ENCODE peak calls at places on chromosomes 12 and 14, in four cellular contexts. Y is HepG2, J is K562, O is GM12878. M is an unnamed sample.

GRCh38 chr14:44961151-44961729 is 507 bp downstream of the KLHL28 start:
- DNase-seq in O (no peak), J (peak; percentile 43), Y (no peak), M (peak; percentile 52)

GRCh38 chr12:64098709-64099354 is 123.3 kb downstream of the KICS2 start:
- DNase-seq in J (no peak), O (no peak), Y (no peak), M (no peak)

GRCh38 chr12:87687362-87687761 is 341.8 kb downstream of the C12orf50 start:
- DNase-seq in Y (no peak), J (no peak), O (no peak), M (no peak)

GRCh38 chr14:91284146-91284790 is 39.8 kb upstream of the GPR68 start:
- DNase-seq in Y (no peak), J (no peak), O (no peak), M (peak; percentile 52)

GRCh38 chr14:76930549-76930948 is 98.0 kb downstream of the IRF2BPL start:
- DNase-seq in J (no peak), Y (no peak), O (no peak), M (no peak)

GRCh38 chr12:6627598-6627997 is 8.2 kb downstream of the LPAR5 start:
- DNase-seq in J (peak; percentile 33), O (no peak), Y (no peak), M (peak; percentile 50)

GRCh38 chr12:54352022-54352531 is 12.2 kb downstream of the GPR84 start:
- DNase-seq in O (no peak), Y (no peak), J (peak; percentile 40), M (no peak)

GRCh38 chr14:35287481-35288013 is 4.6 kb upstream of the PSMA6 start:
- DNase-seq in J (no peak), O (peak; percentile 55), Y (no peak), M (no peak)

GRCh38 chr12:22355011-22355580 is 20.6 kb upstream of the ST8SIA1 start:
- DNase-seq in O (no peak), Y (no peak), J (no peak), M (no peak)

GRCh38 chr14:20508367-20508766 is 3.0 kb downstream of the RNASE10 start:
- DNase-seq in Y (no peak), J (no peak), O (no peak), M (no peak)

GRCh38 chr12:107622005-107622404 is 63.6 kb upstream of the PWP1 start:
- DNase-seq in O (no peak), Y (peak; percentile 9), J (peak; percentile 71), M (peak; percentile 51)

GRCh38 chr14:89214221-89214965 is 202.6 kb downstream of the FOXN3 start:
- DNase-seq in Y (peak; percentile 86), O (no peak), J (no peak), M (no peak)

GRCh38 chr14:97456958-97457357 is 659.8 kb downstream of the VRK1 start:
- DNase-seq in O (no peak), J (no peak), Y (no peak), M (no peak)

GRCh38 chr12:60197589-60197988 is 601.8 kb downstream of the SLC16A7 start:
- DNase-seq in Y (no peak), J (no peak), O (no peak), M (no peak)
- TF ChIP-seq SP1 in Y (no peak), J (no peak), O (no peak), M (no peak)

DNA sequence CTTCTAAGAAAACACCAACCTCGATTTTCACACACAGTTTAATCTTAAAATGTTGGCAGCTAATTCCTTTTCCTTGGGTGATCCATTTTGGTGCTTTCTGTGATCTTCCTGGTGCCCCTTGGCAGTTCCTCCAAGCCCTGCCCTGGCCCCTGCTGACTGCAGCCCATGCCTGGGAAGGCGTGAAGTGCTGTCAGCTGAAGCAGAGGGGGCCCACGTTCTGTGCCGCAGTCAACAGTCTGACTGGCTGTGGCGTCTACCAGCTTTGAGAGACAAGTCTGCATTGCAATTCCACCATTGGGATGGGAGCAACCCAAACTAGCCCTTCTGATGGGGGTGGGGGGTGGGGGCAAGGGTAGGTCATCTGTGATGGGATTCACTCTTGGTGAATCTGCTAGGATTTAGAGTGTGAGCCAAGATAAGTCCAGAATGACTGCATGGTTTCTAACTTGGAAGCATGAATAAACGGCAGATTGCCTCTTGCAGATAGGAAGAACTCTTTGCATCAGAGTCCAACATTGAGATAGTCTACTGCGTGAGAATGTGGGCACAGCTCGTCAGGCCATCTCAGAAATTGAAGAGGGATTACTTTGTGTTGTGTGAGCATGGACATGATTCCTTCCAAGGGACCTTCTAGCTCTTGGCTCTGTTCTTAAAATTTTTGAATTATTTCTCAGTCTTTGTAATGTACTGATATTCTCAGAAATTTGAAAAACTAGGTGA is 42.9 kb downstream of the ZNF664 start:
- DNase-seq in O (no peak), Y (no peak), J (no peak), M (no peak)
- TF ChIP-seq FOXK2 in O (no peak), Y (no peak), J (no peak), M (no peak)

GRCh38 chr12:132986001-132986884 is at the start of gene ZNF26:
- DNase-seq in Y (peak; percentile 90), O (peak; percentile 72), J (peak; percentile 87), M (peak; percentile 95)

DNA sequence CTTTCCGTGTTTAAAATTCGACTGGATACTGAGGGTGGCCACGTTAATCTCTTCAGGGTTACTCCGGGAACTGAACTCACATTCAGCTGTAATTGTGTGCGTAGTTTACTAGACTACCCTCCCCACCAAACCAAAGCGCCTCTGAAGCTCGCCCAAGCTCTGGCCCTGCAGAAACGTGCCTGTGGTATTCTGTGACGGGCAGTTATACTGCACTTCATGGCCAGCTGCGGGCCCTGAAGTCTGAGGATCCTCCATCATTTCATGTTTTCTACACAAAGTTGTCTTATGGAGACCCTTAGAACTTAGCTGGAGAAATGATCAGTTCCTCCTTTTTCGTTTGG is 688 bp downstream of the ZNF26 start:
- DNase-seq in J (no peak), O (no peak), Y (peak; percentile 3), M (peak; percentile 11)
- TF ChIP-seq SP1 in J (no peak), O (no peak), Y (no peak), M (no peak)

GRCh38 chr12:57631566-57632368 is 1.2 kb downstream of the B4GALNT1 start:
- DNase-seq in Y (no peak), J (no peak), O (no peak), M (no peak)
- TF ChIP-seq FOXK2 in Y (no peak), J (no peak), O (no peak), M (no peak)

GRCh38 chr12:4817813-4818212 is 91.9 kb upstream of the KCNA1 start:
- DNase-seq in Y (no peak), J (no peak), O (no peak), M (no peak)
- TF ChIP-seq SP1 in Y (no peak), J (no peak), O (no peak), M (no peak)

GRCh38 chr12:121116318-121117225 is 16.1 kb upstream of the P2RX7 start:
- DNase-seq in Y (peak; percentile 78), O (no peak), J (no peak), M (no peak)

GRCh38 chr12:121115530-121115929 is 17.1 kb upstream of the P2RX7 start:
- DNase-seq in Y (no peak), J (no peak), O (no peak), M (no peak)

GRCh38 chr12:121114806-121115205 is 17.9 kb upstream of the P2RX7 start:
- DNase-seq in O (no peak), J (no peak), Y (no peak), M (no peak)

GRCh38 chr12:121113057-121113456 is 19.6 kb upstream of the P2RX7 start:
- DNase-seq in Y (no peak), J (no peak), O (no peak), M (no peak)

GRCh38 chr12:121114019-121114639 is 18.5 kb upstream of the P2RX7 start:
- DNase-seq in Y (no peak), J (no peak), O (no peak), M (no peak)
- TF ChIP-seq FOXK2 in Y (no peak), J (no peak), O (no peak), M (no peak)

GRCh38 chr12:98352218-98352811 is 163.1 kb upstream of the TMPO start:
- DNase-seq in J (no peak), O (no peak), Y (peak; percentile 10), M (no peak)
- TF ChIP-seq SP1 in J (no peak), O (no peak), Y (no peak), M (no peak)